ENCODE peak calls at places on chromosomes 11 and 22, in five cellular contexts. U, C, P, J and X are unnamed samples.
A peak's percentile ranks its signal among the peaks of the same experiment; 100 is the strongest.

GRCh38 chr11:94869186-94869585 is 101.0 kb downstream of the AMOTL1 start:
- DNase-seq in U (no peak), P (no peak), J (no peak), C (no peak), X (no peak)

GRCh38 chr11:19393941-19394340 is 153.2 kb upstream of the E2F8 start:
- DNase-seq in C (no peak), U (no peak), J (peak; percentile 89), P (no peak), X (no peak)

GRCh38 chr11:35373284-35373933 is 45.9 kb downstream of the SLC1A2 start:
- DNase-seq in P (no peak), J (no peak), U (no peak), C (no peak), X (no peak)

GRCh38 chr22:33726294-33726711 is 194.0 kb downstream of the LARGE1 start:
- DNase-seq in U (no peak), J (peak; percentile 65), P (no peak), C (no peak), X (peak; percentile 1)

GRCh38 chr11:76823481-76824028 is 37.2 kb upstream of the ACER3 start:
- DNase-seq in P (no peak), U (no peak), C (no peak), J (peak; percentile 79), X (peak; percentile 56)

GRCh38 chr11:120235024-120235628 is 4.8 kb upstream of the POU2F3 start:
- DNase-seq in J (peak; percentile 49), P (no peak), C (peak; percentile 86), U (peak; percentile 73), X (peak; percentile 60)

GRCh38 chr11:110525883-110526282 is 96.1 kb downstream of the FDX1 start:
- DNase-seq in P (no peak), C (no peak), U (peak; percentile 28), J (peak; percentile 95), X (peak; percentile 72)

GRCh38 chr11:84642500-84642899 is 984.6 kb downstream of the DLG2 start:
- DNase-seq in P (no peak), C (no peak), J (no peak), U (no peak), X (no peak)

GRCh38 chr11:90229791-90230190 is 6.9 kb upstream of the CHORDC1 start:
- DNase-seq in P (no peak), U (no peak), C (no peak), J (peak; percentile 27), X (peak; percentile 25)

GRCh38 chr11:1829039-1829820 is 5.6 kb upstream of the SYT8 start:
- DNase-seq in U (no peak), P (no peak), C (peak; percentile 75), J (no peak), X (peak; percentile 69)

GRCh38 chr11:127274328-127274676 is 273.7 kb upstream of the KIRREL3 start:
- DNase-seq in C (no peak), U (no peak), P (no peak), J (no peak), X (no peak)

GRCh38 chr11:62120001-62120400 is 3.8 kb upstream of the INCENP start:
- DNase-seq in J (no peak), P (no peak), U (no peak), C (peak; percentile 82), X (no peak)

GRCh38 chr22:33076368-33076767 is 18.2 kb upstream of the SYN3 start:
- DNase-seq in J (peak; percentile 11), C (no peak), P (no peak), U (no peak), X (peak; percentile 2)

GRCh38 chr11:107707807-107708206 is 4.0 kb downstream of the SLN start:
- DNase-seq in P (no peak), J (no peak), C (no peak), U (no peak), X (no peak)

GRCh38 chr22:48494256-48494967 is 1333.3 kb downstream of the BRD1 start:
- DNase-seq in J (no peak), C (peak; percentile 40), U (no peak), P (no peak), X (no peak)

GRCh38 chr11:134761361-134761760 is 349.3 kb upstream of the B3GAT1 start:
- DNase-seq in J (no peak), C (no peak), P (no peak), U (no peak), X (no peak)

GRCh38 chr22:28670691-28671261 is 8.9 kb downstream of the TTC28 start:
- DNase-seq in P (no peak), U (no peak), C (no peak), J (peak; percentile 32), X (no peak)

GRCh38 chr11:73477518-73477917 is 101.3 kb downstream of the RELT start:
- DNase-seq in P (no peak), U (no peak), C (no peak), J (no peak), X (no peak)

GRCh38 chr11:28043930-28044709 is 63.8 kb downstream of the KIF18A start:
- DNase-seq in C (no peak), P (no peak), J (no peak), U (no peak), X (no peak)

GRCh38 chr11:93541884-93542752 is 1.1 kb downstream of the SMCO4 start:
- DNase-seq in U (peak; percentile 63), J (peak; percentile 71), C (peak; percentile 78), P (no peak), X (peak; percentile 74)

GRCh38 chr22:17578129-17578754 is 14.9 kb downstream of the SLC25A18 start:
- DNase-seq in C (peak; percentile 78), P (no peak), J (peak; percentile 34), U (no peak), X (peak; percentile 42)

GRCh38 chr22:19057999-19058491 is 64.2 kb downstream of the DGCR2 start:
- DNase-seq in C (peak; percentile 39), U (no peak), P (no peak), J (no peak), X (no peak)

GRCh38 chr22:49307071-49307830 is 520.4 kb downstream of the BRD1 start:
- DNase-seq in U (no peak), C (peak; percentile 58), P (no peak), J (no peak), X (no peak)

GRCh38 chr11:59755701-59756495 is 722 bp downstream of the STX3 start:
- DNase-seq in J (peak; percentile 67), P (no peak), U (no peak), C (peak; percentile 91), X (peak; percentile 67)

GRCh38 chr11:130194241-130195023 is 34.9 kb downstream of the ST14 start:
- DNase-seq in U (no peak), P (no peak), C (no peak), J (no peak), X (no peak)

GRCh38 chr11:90250970-90251369 is 28.1 kb upstream of the CHORDC1 start:
- DNase-seq in C (no peak), P (no peak), U (no peak), J (no peak), X (no peak)

GRCh38 chr22:49093192-49093880 is 734.3 kb downstream of the BRD1 start:
- DNase-seq in U (no peak), C (no peak), J (no peak), P (no peak), X (no peak)

GRCh38 chr11:114040706-114041211 is 18.8 kb upstream of the ZBTB16 start:
- DNase-seq in J (peak; percentile 85), C (no peak), P (no peak), U (no peak), X (peak; percentile 82)

GRCh38 chr11:33690290-33691050 is 10.2 kb downstream of the C11orf91 start:
- DNase-seq in P (no peak), C (no peak), U (no peak), J (peak; percentile 100), X (peak; percentile 98)

GRCh38 chr11:68946416-68947090 is 34.2 kb downstream of the MRGPRD start:
- DNase-seq in P (no peak), C (no peak), J (peak; percentile 82), U (no peak), X (peak; percentile 89)

GRCh38 chr11:28598531-28598930 is 490.3 kb downstream of the METTL15 start:
- DNase-seq in J (no peak), P (no peak), C (no peak), U (no peak), X (no peak)